ENCODE peak calls at places on chromosomes 13 and 19, in four cellular contexts. F, Q, Y and X are unnamed samples. For H3K36me3 and H3K4me1, the result is how much of the 10 kb centered on the place peaks cover.

GRCh38 chr13:113970810-113971470 is 2.9 kb downstream of the C13orf46 start:
- DNase-seq in Q (peak), Y (no peak), F (peak), X (no peak)

GRCh38 chr19:31905980-31906948 is 439.1 kb upstream of the ZNF507 start:
- DNase-seq in Y (no peak), Q (peak), F (no peak), X (no peak)

GRCh38 chr13:25768726-25769270 is 283.0 kb downstream of the SHISA2 start:
- DNase-seq in Q (no peak), F (no peak), Y (no peak), X (no peak)

GRCh38 chr13:78712866-78713265 is 53.9 kb upstream of the OBI1 start:
- DNase-seq in F (no peak), Q (no peak), Y (peak), X (no peak)

GRCh38 chr19:8096071-8096470 is 43.5 kb downstream of the CCL25 start:
- DNase-seq in F (no peak), Q (no peak), Y (peak), X (no peak)

GRCh38 chr19:28010656-28011055 is 1202.3 kb downstream of the UQCRFS1 start:
- DNase-seq in F (no peak), Y (no peak), Q (no peak), X (no peak)

GRCh38 chr19:31378404-31378803 is 29.2 kb upstream of the TSHZ3 start:
- DNase-seq in Q (no peak), F (no peak), Y (no peak), X (no peak)

GRCh38 chr13:112714772-112715569 is 25.1 kb downstream of the ATP11A start:
- DNase-seq in F (no peak), Y (no peak), Q (peak), X (no peak)

GRCh38 chr13:45456196-45456972 is 8.4 kb upstream of the COG3 start:
- DNase-seq in Q (no peak), F (no peak), Y (no peak), X (no peak)

GRCh38 chr19:34232566-34233481 is 21.5 kb upstream of the GARRE1 start:
- DNase-seq in F (peak), Q (peak), Y (no peak), X (no peak)

GRCh38 chr13:27533155-27533643 is 82.8 kb upstream of the MTIF3 start:
- DNase-seq in Q (peak), Y (peak), F (peak), X (peak)

GRCh38 chr13:42794572-42795275 is 13.3 kb downstream of the FAM216B start:
- DNase-seq in Q (no peak), F (no peak), Y (no peak), X (no peak)

GRCh38 chr19:3506384-3507340 is 551 bp downstream of the FZR1 start:
- DNase-seq in Y (peak), Q (peak), F (no peak), X (peak)

GRCh38 chr13:23510979-23511735 is 59.1 kb upstream of the TNFRSF19 start:
- DNase-seq in Y (peak), F (no peak), Q (no peak), X (no peak)

GRCh38 chr19:18649371-18650047 is 12.7 kb downstream of the KLHL26 start:
- DNase-seq in Q (peak), Y (no peak), F (no peak), X (no peak)

GRCh38 chr19:54010474-54010873 is 19.0 kb downstream of the CACNG6 start:
- DNase-seq in Y (no peak), Q (no peak), F (no peak), X (no peak)

GRCh38 chr13:82597737-82598136 is 1284.5 kb downstream of the SLITRK1 start:
- DNase-seq in Y (peak), Q (no peak), F (no peak), X (no peak)

GRCh38 chr13:112244495-112245177 is 131.5 kb upstream of the SPACA7 start:
- DNase-seq in Q (peak), F (no peak), Y (no peak), X (no peak)

GRCh38 chr13:72648513-72649065 is 78.8 kb downstream of the MZT1 start:
- DNase-seq in Q (no peak), Y (peak), F (no peak), X (no peak)

GRCh38 chr13:109761695-109762094 is 24.7 kb downstream of the IRS2 start:
- DNase-seq in Y (no peak), Q (no peak), F (no peak), X (no peak)

GRCh38 chr19:34837262-34837661 is 64.2 kb upstream of the ZNF599 start:
- DNase-seq in Q (no peak), F (no peak), Y (no peak), X (no peak)

GRCh38 chr13:114315074-114315785 is 927 bp downstream of the CHAMP1 start:
- DNase-seq in Q (no peak), F (no peak), Y (no peak), X (no peak)

GRCh38 chr19:39110263-39110967 is 15.2 kb upstream of the PAK4 start:
- DNase-seq in Q (peak), F (peak), Y (peak), X (peak)

GRCh38 chr13:113969311-113969972 is 4.4 kb downstream of the C13orf46 start:
- DNase-seq in Q (peak), Y (no peak), F (no peak), X (no peak)

GRCh38 chr19:5547881-5548280 is 19.9 kb downstream of the TINCR start:
- DNase-seq in Q (no peak), Y (peak), F (peak), X (no peak)

GRCh38 chr13:82330499-82330898 is 1551.8 kb downstream of the SLITRK1 start:
- DNase-seq in F (no peak), Q (no peak), Y (peak), X (no peak)

GRCh38 chr13:79307866-79308298 is 98.2 kb downstream of the RBM26 start:
- DNase-seq in Y (peak), Q (no peak), F (no peak), X (no peak)

GRCh38 chr19:17220207-17220758 is 5.1 kb downstream of the USE1 start:
- DNase-seq in Q (no peak), Y (no peak), F (peak), X (no peak)

GRCh38 chr19:50288954-50289353 is 40.2 kb downstream of the KCNC3 start:
- DNase-seq in Q (no peak), Y (no peak), F (no peak), X (no peak)

GRCh38 chr13:27170521-27171243 is 929 bp downstream of the USP12 start:
- DNase-seq in F (peak), Y (peak), Q (peak), X (peak)

GRCh38 chr13:20536992-20537391 is 11.3 kb upstream of the CRYL1 start:
- DNase-seq in Q (no peak), Y (no peak), F (no peak), X (no peak)

GRCh38 chr13:20528451-20528850 is 2.8 kb upstream of the CRYL1 start:
- DNase-seq in F (no peak), Q (no peak), Y (no peak), X (no peak)

DNA sequence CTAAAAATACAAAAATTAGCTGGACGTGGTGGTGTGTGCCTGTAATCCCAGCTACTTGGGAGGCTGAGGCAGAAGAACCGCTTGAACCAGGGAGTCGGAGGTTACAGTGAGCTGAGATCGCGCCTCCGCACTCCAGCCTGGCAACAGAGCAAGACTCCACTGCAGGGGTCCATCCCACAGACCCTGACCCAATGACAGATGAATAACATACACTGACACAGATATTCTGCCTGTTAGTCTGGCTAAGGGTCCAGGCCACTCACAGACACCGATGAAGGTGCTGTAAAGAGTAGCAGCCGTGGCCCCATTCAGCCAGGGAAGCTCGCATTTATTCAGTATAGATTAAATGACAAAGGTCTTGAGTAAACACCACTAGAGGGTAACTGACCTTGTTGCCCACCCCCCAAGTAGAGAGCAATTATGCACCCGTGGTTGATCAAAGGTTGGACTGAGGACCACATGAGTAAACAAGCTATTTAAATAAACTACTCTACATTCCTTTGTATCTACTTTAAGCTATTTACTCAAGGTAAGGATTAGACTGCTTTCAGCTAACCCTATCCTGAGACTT is 8.5 kb upstream of the CRYL1 start:
- DNase-seq in Q (no peak), F (no peak), Y (no peak), X (no peak)
- H3K36me3 ChIP-seq in Q (under half), F (under half), Y (under half), X (under half)

DNA sequence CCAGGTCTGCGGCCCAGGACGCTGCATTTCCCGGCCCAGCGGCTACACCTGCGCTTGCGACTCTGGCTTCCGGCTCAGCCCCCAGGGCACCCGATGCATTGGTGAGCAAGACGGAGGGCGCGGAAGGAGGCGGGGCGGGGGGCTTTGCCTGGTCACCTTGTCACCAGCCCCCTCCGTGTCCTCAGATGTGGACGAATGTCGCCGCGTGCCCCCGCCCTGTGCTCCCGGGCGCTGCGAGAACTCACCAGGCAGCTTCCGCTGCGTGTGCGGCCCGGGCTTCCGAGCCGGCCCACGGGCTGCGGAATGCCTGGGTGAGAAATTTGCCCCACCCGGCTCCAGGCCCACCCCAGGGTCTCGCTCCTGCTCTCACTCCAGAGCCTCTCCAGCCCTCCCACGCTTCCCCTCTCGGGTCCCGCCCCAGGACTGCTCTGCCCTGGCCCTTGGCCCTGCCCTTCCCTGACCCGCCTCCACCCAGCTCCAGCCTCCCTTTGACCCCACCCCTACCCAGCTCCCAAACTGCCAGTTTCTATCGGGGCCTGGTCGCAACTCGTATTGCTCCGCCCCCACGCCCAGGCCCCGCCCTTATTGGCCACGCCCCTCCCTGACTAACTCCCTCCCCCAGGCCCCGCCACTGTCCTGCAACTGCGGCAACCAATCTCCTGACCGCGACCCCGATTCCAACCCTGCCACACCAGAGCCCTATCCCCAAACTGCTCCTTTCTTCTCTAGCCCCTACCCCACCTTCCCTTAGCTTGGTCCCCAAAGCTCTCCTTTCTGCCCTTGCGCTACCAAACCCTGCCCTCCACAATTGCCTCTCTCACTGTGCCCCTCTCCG is 8.6 kb downstream of the LTBP4 start:
- DNase-seq in Y (peak), F (peak), Q (peak), X (peak)
- H3K4me3 ChIP-seq in Y (peak), F (peak), Q (peak), X (peak)

GRCh38 chr13:41495044-41495443 is 37.7 kb downstream of the RGCC start:
- DNase-seq in Q (no peak), F (no peak), Y (no peak), X (no peak)
- H3K4me1 ChIP-seq in Q (under half), F (under half), Y (under half), X (half or more)

DNA sequence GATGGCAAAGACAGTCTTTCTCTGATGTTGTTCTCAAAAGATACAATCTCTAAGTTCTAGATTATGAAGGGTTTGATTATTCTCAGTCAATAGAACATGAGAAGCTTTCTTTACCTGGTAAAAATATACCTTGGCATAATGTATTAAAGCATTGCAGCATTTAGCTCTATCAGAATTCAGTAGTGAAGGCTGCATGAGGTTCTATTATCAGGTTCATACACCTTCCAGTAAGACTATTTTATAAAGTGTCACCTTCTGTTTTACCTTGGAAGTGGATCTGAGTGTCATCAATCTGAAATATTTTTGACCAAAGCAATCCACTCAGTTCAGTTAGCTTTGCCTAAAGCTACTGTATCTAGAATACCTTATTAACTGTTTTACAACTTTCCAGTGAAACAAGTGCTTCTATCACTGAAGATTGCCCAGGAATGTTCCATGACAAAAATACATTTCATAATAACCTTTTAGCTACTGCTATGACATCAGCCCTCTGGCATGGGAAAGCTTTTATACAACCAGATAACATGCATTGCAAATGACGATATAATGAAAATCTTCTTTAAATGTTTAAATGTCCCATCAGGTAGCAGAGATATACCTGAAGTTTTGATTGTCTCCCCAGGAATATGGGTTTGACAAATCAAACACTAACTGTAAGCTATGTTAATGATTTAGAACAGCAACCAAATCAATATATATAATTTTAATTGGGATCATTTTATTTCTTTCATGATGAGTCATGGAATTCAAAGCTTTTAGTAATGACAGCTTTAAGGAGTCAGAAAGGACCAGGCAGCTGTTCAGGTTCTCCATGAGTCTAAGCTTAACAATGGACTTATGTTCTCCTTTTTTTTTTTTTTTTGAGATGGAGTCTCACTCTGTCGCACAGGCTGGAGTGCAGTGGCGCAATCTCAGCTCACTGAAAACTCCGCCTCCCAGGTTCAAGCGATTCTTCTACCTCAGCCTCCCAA is 72.2 kb downstream of the UFM1 start:
- DNase-seq in Y (no peak), Q (no peak), F (no peak), X (no peak)
- H3K36me3 ChIP-seq in Y (under half), Q (under half), F (under half), X (under half)

DNA sequence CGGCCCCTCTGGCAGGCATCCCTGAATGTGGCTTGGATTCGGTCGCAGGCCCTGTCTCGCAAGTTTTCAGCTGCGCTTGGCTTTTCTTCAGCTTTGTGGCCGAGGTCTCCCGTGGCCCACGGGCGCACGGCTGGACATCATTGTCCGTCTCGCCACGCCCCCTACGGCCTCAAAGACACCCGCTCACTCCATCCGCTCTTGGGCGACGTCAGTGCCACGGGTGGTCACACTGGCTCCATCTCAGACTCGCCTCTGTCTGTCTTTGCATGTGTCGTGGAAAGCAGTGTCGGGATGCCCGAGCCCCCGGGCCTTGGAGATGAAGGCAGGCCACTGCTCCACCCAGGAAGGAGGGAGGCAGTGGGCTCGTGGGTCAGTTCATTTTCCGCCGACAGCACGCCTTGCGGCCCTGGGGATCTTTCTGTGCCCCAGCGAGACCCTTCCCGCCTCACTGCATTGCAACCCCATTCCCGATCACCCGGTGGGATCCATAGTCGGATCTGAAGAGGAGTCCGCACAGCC is 51.0 kb downstream of the ZNF146 start:
- DNase-seq in F (no peak), Y (no peak), Q (no peak), X (no peak)
- H3K4me3 ChIP-seq in F (no peak), Y (no peak), Q (peak), X (no peak)